ENCODE peak calls at places on chromosomes 13 and 19, in nine cellular contexts. C, Y, U, T, R, A, I, N and H are unnamed samples.
A peak's percentile ranks its signal among the peaks of the same experiment; 100 is the strongest.

GRCh38 chr13:99260216-99260615 is 2.0 kb upstream of the GPR18 start:
- DNase-seq in C (no peak), N (no peak), U (no peak), I (no peak), R (no peak), T (no peak), A (no peak), Y (no peak), H (no peak)

GRCh38 chr13:24168392-24168750 is 7.9 kb downstream of the SPATA13 start:
- DNase-seq in T (no peak), A (no peak), N (no peak), I (no peak), Y (no peak), R (no peak), C (no peak), U (no peak), H (no peak)

GRCh38 chr13:29434217-29434940 is 161.1 kb downstream of the SLC7A1 start:
- DNase-seq in R (no peak), I (no peak), C (no peak), A (no peak), Y (no peak), U (no peak), N (no peak), T (no peak), H (no peak)

GRCh38 chr13:99322297-99323103 is 15.3 kb upstream of the GPR183 start:
- DNase-seq in A (no peak), T (peak; percentile 60), U (no peak), N (no peak), Y (no peak), R (no peak), I (peak; percentile 24), C (no peak), H (no peak)

GRCh38 chr19:49954092-49954825 is 6.7 kb downstream of the SIGLEC11 start:
- DNase-seq in U (no peak), A (no peak), T (peak; percentile 60), Y (no peak), C (no peak), N (no peak), I (no peak), R (no peak), H (peak; percentile 34)

GRCh38 chr13:86960876-86961275 is 710.3 kb upstream of the SLITRK5 start:
- DNase-seq in R (no peak), Y (no peak), A (no peak), U (no peak), T (peak; percentile 3), C (no peak), N (no peak), I (no peak), H (no peak)

GRCh38 chr13:73000027-73000674 is 58.7 kb upstream of the KLF5 start:
- DNase-seq in T (peak; percentile 54), U (no peak), R (no peak), C (no peak), N (no peak), I (peak; percentile 82), A (no peak), Y (no peak), H (peak; percentile 12)

GRCh38 chr13:41802684-41803554 is 158.0 kb downstream of the VWA8 start:
- DNase-seq in R (no peak), T (peak; percentile 67), U (no peak), C (no peak), N (no peak), Y (no peak), A (no peak), I (no peak), H (no peak)

GRCh38 chr13:60396008-60396782 is 825 bp upstream of the TDRD3 start:
- DNase-seq in R (peak; percentile 92), T (peak; percentile 91), U (peak; percentile 82), A (peak; percentile 79), N (peak; percentile 93), Y (peak; percentile 92), C (peak; percentile 93), I (peak; percentile 93), H (peak; percentile 83)

GRCh38 chr13:111373486-111373885 is 53.0 kb downstream of the TEX29 start:
- DNase-seq in A (no peak), U (no peak), C (no peak), N (no peak), R (no peak), Y (no peak), I (no peak), T (no peak), H (no peak)

GRCh38 chr19:8131517-8131916 is 17.9 kb downstream of the FBN3 start:
- DNase-seq in N (no peak), I (no peak), A (no peak), C (no peak), Y (no peak), T (no peak), R (no peak), U (no peak), H (no peak)

GRCh38 chr13:38970380-38971051 is 20.1 kb downstream of the STOML3 start:
- DNase-seq in U (no peak), R (no peak), T (no peak), N (no peak), A (no peak), I (no peak), C (no peak), Y (no peak), H (peak; percentile 44)

GRCh38 chr13:23348270-23349126 is 85.0 kb downstream of the SACS start:
- DNase-seq in C (no peak), Y (no peak), A (no peak), R (no peak), I (no peak), T (no peak), N (no peak), U (no peak), H (no peak)

GRCh38 chr19:32599736-32600157 is 18.8 kb downstream of the PDCD5 start:
- DNase-seq in I (peak; percentile 57), A (peak; percentile 24), T (peak; percentile 82), U (peak; percentile 53), C (no peak), Y (peak; percentile 52), R (no peak), N (peak; percentile 35), H (peak; percentile 72)

GRCh38 chr13:90448466-90449037 is 898.9 kb upstream of the MIR17HG start:
- DNase-seq in R (no peak), I (peak; percentile 32), T (peak; percentile 62), C (no peak), A (no peak), N (no peak), U (no peak), Y (no peak), H (no peak)

GRCh38 chr13:52644108-52644507 is 1.9 kb downstream of the HNRNPA1L2 start:
- DNase-seq in C (no peak), N (no peak), R (no peak), U (no peak), A (no peak), Y (no peak), I (no peak), T (no peak), H (peak; percentile 57)

GRCh38 chr13:46211116-46211515 is 612 bp upstream of the LRRC63 start:
- DNase-seq in A (no peak), R (no peak), T (no peak), C (no peak), Y (no peak), I (peak; percentile 3), N (no peak), U (no peak), H (peak; percentile 70)

GRCh38 chr19:14686411-14686810 is 3.4 kb upstream of the ZNF333 start:
- DNase-seq in I (peak; percentile 19), A (no peak), N (peak; percentile 32), R (no peak), Y (peak; percentile 17), T (peak; percentile 42), C (no peak), U (peak; percentile 13), H (peak; percentile 44)

GRCh38 chr19:58382997-58383603 is 2.3 kb upstream of the ZNF837 start:
- DNase-seq in I (no peak), U (no peak), N (no peak), Y (no peak), T (no peak), C (no peak), R (peak; percentile 53), A (no peak), H (no peak)

GRCh38 chr13:35347679-35348205 is 128.7 kb downstream of the MAB21L1 start:
- DNase-seq in U (no peak), A (no peak), C (no peak), Y (no peak), I (no peak), T (no peak), R (no peak), N (no peak), H (no peak)

GRCh38 chr19:6471076-6471475 is 7.0 kb downstream of the CRB3 start:
- DNase-seq in A (no peak), I (no peak), C (no peak), T (no peak), Y (no peak), U (no peak), R (no peak), N (no peak), H (no peak)

GRCh38 chr13:41107104-41107571 is 25.5 kb downstream of the KBTBD6 start:
- DNase-seq in I (no peak), U (no peak), N (no peak), A (no peak), Y (no peak), R (no peak), T (no peak), C (no peak), H (no peak)

GRCh38 chr13:111531505-111531904 is 211.1 kb downstream of the TEX29 start:
- DNase-seq in R (peak; percentile 34), U (no peak), I (no peak), A (no peak), T (peak; percentile 3), C (no peak), N (no peak), Y (no peak), H (no peak)

GRCh38 chr19:30887042-30887441 is 462.2 kb downstream of the TSHZ3 start:
- DNase-seq in U (no peak), N (no peak), Y (no peak), A (no peak), R (no peak), C (no peak), I (no peak), T (no peak), H (no peak)

GRCh38 chr19:38135150-38135998 is 88.6 kb downstream of the DPF1 start:
- DNase-seq in T (no peak), U (no peak), I (no peak), A (no peak), C (no peak), R (no peak), Y (no peak), N (no peak), H (no peak)

GRCh38 chr19:46772170-46773017 is 16.0 kb downstream of the SLC1A5 start:
- DNase-seq in C (no peak), Y (no peak), N (peak; percentile 45), I (no peak), R (no peak), A (no peak), U (no peak), T (no peak), H (peak; percentile 38)